ENCODE peak calls at places on chromosomes 6 and 20, in five cellular contexts. One of them, this sample, is unnamed.

GRCh38 chr6:82057846-82058554 is 189.5 kb downstream of the IBTK start:
- DNase-seq in neural progenitor cell: no peak
- DNase-seq in IMR-90: peak
- DNase-seq in hepatocyte: no peak
- DNase-seq in neuronal stem cell: no peak
- DNase-seq in this sample: no peak

GRCh38 chr20:651713-652610 is 1.0 kb downstream of the SRXN1 start:
- DNase-seq in neural progenitor cell: no peak
- DNase-seq in IMR-90: no peak
- DNase-seq in hepatocyte: peak
- DNase-seq in neuronal stem cell: no peak
- DNase-seq in this sample: peak

GRCh38 chr20:51581571-51581970 is 39.1 kb upstream of the NFATC2 start:
- DNase-seq in neural progenitor cell: no peak
- DNase-seq in IMR-90: no peak
- DNase-seq in hepatocyte: no peak
- DNase-seq in neuronal stem cell: no peak
- DNase-seq in this sample: no peak

GRCh38 chr20:44896583-44896982 is 11.1 kb downstream of the YWHAB start:
- DNase-seq in neural progenitor cell: no peak
- DNase-seq in IMR-90: peak
- DNase-seq in hepatocyte: no peak
- DNase-seq in neuronal stem cell: no peak
- DNase-seq in this sample: peak

GRCh38 chr6:31418251-31418650 is 14.9 kb downstream of the MICA start:
- DNase-seq in neural progenitor cell: no peak
- DNase-seq in IMR-90: no peak
- DNase-seq in hepatocyte: no peak
- DNase-seq in neuronal stem cell: no peak
- DNase-seq in this sample: no peak

GRCh38 chr6:53979468-53980067 is 131.7 kb upstream of the MLIP start:
- DNase-seq in neural progenitor cell: peak
- DNase-seq in IMR-90: peak
- DNase-seq in hepatocyte: peak
- DNase-seq in neuronal stem cell: peak
- DNase-seq in this sample: peak

GRCh38 chr20:1946762-1947534 is 46.9 kb downstream of the PDYN start:
- DNase-seq in neural progenitor cell: peak
- DNase-seq in IMR-90: peak
- DNase-seq in hepatocyte: peak
- DNase-seq in neuronal stem cell: peak
- DNase-seq in this sample: peak

GRCh38 chr6:7021306-7021705 is 86.5 kb upstream of the RREB1 start:
- DNase-seq in neural progenitor cell: no peak
- DNase-seq in IMR-90: no peak
- DNase-seq in hepatocyte: no peak
- DNase-seq in neuronal stem cell: no peak
- DNase-seq in this sample: no peak

GRCh38 chr20:16476032-16476431 is 97.2 kb downstream of the KIF16B start:
- DNase-seq in neural progenitor cell: peak
- DNase-seq in IMR-90: peak
- DNase-seq in hepatocyte: peak
- DNase-seq in neuronal stem cell: peak
- DNase-seq in this sample: peak

GRCh38 chr20:610130-611046 is at the start of gene TCF15:
- DNase-seq in neural progenitor cell: peak
- DNase-seq in IMR-90: no peak
- DNase-seq in hepatocyte: peak
- DNase-seq in neuronal stem cell: peak
- DNase-seq in this sample: no peak

GRCh38 chr6:33123181-33123580 is 47.4 kb downstream of the HLA-DPB1 start:
- DNase-seq in neural progenitor cell: no peak
- DNase-seq in IMR-90: no peak
- DNase-seq in hepatocyte: no peak
- DNase-seq in neuronal stem cell: no peak
- DNase-seq in this sample: no peak

GRCh38 chr6:170008386-170008785 is 257.0 kb downstream of the ERMARD start:
- DNase-seq in neural progenitor cell: no peak
- DNase-seq in IMR-90: no peak
- DNase-seq in hepatocyte: no peak
- DNase-seq in neuronal stem cell: no peak
- DNase-seq in this sample: no peak

GRCh38 chr6:33445020-33445676 is 9.2 kb upstream of the ZBTB9 start:
- DNase-seq in neural progenitor cell: no peak
- DNase-seq in IMR-90: no peak
- DNase-seq in hepatocyte: no peak
- DNase-seq in neuronal stem cell: no peak
- DNase-seq in this sample: no peak

GRCh38 chr6:140535511-140535910 is 1161.1 kb upstream of the CITED2 start:
- DNase-seq in neural progenitor cell: no peak
- DNase-seq in IMR-90: no peak
- DNase-seq in hepatocyte: no peak
- DNase-seq in neuronal stem cell: no peak
- DNase-seq in this sample: no peak

GRCh38 chr6:140540743-140541142 is 1166.3 kb upstream of the CITED2 start:
- DNase-seq in neural progenitor cell: no peak
- DNase-seq in IMR-90: no peak
- DNase-seq in hepatocyte: no peak
- DNase-seq in neuronal stem cell: no peak
- DNase-seq in this sample: no peak

GRCh38 chr6:140537834-140538680 is 1163.6 kb upstream of the CITED2 start:
- DNase-seq in neural progenitor cell: peak
- DNase-seq in IMR-90: peak
- DNase-seq in hepatocyte: peak
- DNase-seq in neuronal stem cell: peak
- DNase-seq in this sample: peak

GRCh38 chr6:140538926-140539325 is 1164.5 kb upstream of the CITED2 start:
- DNase-seq in neural progenitor cell: no peak
- DNase-seq in IMR-90: peak
- DNase-seq in hepatocyte: no peak
- DNase-seq in neuronal stem cell: no peak
- DNase-seq in this sample: no peak

GRCh38 chr6:140537211-140537610 is 1162.8 kb upstream of the CITED2 start:
- DNase-seq in neural progenitor cell: no peak
- DNase-seq in IMR-90: peak
- DNase-seq in hepatocyte: no peak
- DNase-seq in neuronal stem cell: no peak
- DNase-seq in this sample: peak
- H2AFZ ChIP-seq in neural progenitor cell: no peak
- H2AFZ ChIP-seq in IMR-90: no peak
- H2AFZ ChIP-seq in hepatocyte: peak
- H2AFZ ChIP-seq in neuronal stem cell: peak
- H2AFZ ChIP-seq in this sample: no peak

GRCh38 chr20:4052554-4052953 is 37.2 kb upstream of the RNF24 start:
- DNase-seq in neural progenitor cell: no peak
- DNase-seq in IMR-90: no peak
- DNase-seq in hepatocyte: no peak
- DNase-seq in neuronal stem cell: no peak
- DNase-seq in this sample: no peak
- H2AFZ ChIP-seq in neural progenitor cell: no peak
- H2AFZ ChIP-seq in IMR-90: no peak
- H2AFZ ChIP-seq in hepatocyte: no peak
- H2AFZ ChIP-seq in neuronal stem cell: no peak
- H2AFZ ChIP-seq in this sample: peak

GRCh38 chr6:106339334-106340029 is 13.9 kb upstream of the ATG5 start:
- DNase-seq in neural progenitor cell: peak
- DNase-seq in IMR-90: peak
- DNase-seq in hepatocyte: peak
- DNase-seq in neuronal stem cell: peak
- DNase-seq in this sample: peak
- H2AFZ ChIP-seq in neural progenitor cell: peak
- H2AFZ ChIP-seq in IMR-90: peak
- H2AFZ ChIP-seq in hepatocyte: peak
- H2AFZ ChIP-seq in neuronal stem cell: peak
- H2AFZ ChIP-seq in this sample: peak

GRCh38 chr6:116309001-116309400 is 29.3 kb upstream of the TSPYL1 start:
- DNase-seq in neural progenitor cell: no peak
- DNase-seq in IMR-90: no peak
- DNase-seq in hepatocyte: no peak
- DNase-seq in neuronal stem cell: no peak
- DNase-seq in this sample: no peak
- H2AFZ ChIP-seq in neural progenitor cell: no peak
- H2AFZ ChIP-seq in IMR-90: no peak
- H2AFZ ChIP-seq in hepatocyte: no peak
- H2AFZ ChIP-seq in neuronal stem cell: no peak
- H2AFZ ChIP-seq in this sample: no peak

This sample was measured in mesenchymal stem cell.